ENCODE peak calls at places on chromosomes 3 and 15, in eight cellular contexts. F is activated T-cell treated with anti-CD3 and anti-CD28 coated beads for 24 hours; K is A549; X is stimulated activated CD4-positive, alpha-beta T cell treated with anti-CD3 and anti-CD28 coated beads, TNF-alpha, amount 100 ng/mL, for 4 hours; D is C1 segment of cervical spinal cord; Q is activated CD4-positive, alpha-beta T cell treated with anti-CD3 and anti-CD28 coated beads, Interleukin-2, amount 50 U/mL, for 48 hours; T is LHCN-M2; U is posterior cingulate gyrus. I is an unnamed sample.

GRCh38 chr3:170003881-170004356 is 33.9 kb upstream of the GPR160 start:
- DNase-seq in F (no peak), K (no peak), X (no peak), D (no peak), Q (no peak), T (no peak), U (no peak), I (no peak)

GRCh38 chr3:183490653-183491052 is 62.2 kb upstream of the MCF2L2 start:
- DNase-seq in F (no peak), K (no peak), X (no peak), D (no peak), Q (no peak), T (no peak), U (no peak), I (no peak)

GRCh38 chr15:68412218-68412617 is 19.7 kb downstream of the ITGA11 start:
- DNase-seq in F (no peak), K (no peak), X (no peak), D (no peak), Q (no peak), T (no peak), U (no peak), I (no peak)

GRCh38 chr3:124688580-124689454 is 41.4 kb upstream of the UMPS start:
- DNase-seq in F (peak), K (peak), X (peak), D (no peak), Q (peak), T (peak), U (peak), I (peak)

GRCh38 chr3:186277268-186277909 is 84.6 kb downstream of the DGKG start:
- DNase-seq in F (no peak), K (no peak), X (no peak), D (no peak), Q (no peak), T (peak), U (no peak), I (no peak)

GRCh38 chr3:23808525-23808924 is 2.8 kb downstream of the UBE2E1 start:
- DNase-seq in F (no peak), K (no peak), X (no peak), D (no peak), Q (no peak), T (no peak), U (no peak), I (no peak)

GRCh38 chr3:169179193-169180122 is 484.1 kb downstream of the MECOM start:
- DNase-seq in F (no peak), K (no peak), X (no peak), D (no peak), Q (no peak), T (no peak), U (no peak), I (no peak)

GRCh38 chr15:56640549-56640948 is 92.8 kb downstream of the ZNF280D start:
- DNase-seq in F (no peak), K (no peak), X (no peak), D (no peak), Q (no peak), T (no peak), U (no peak), I (no peak)

GRCh38 chr3:29683306-29683993 is 402.6 kb downstream of the RBMS3 start:
- DNase-seq in F (no peak), K (peak), X (no peak), D (no peak), Q (no peak), T (peak), U (no peak), I (no peak)

GRCh38 chr3:16432714-16433113 is 80.8 kb downstream of the RFTN1 start:
- DNase-seq in F (no peak), K (no peak), X (no peak), D (no peak), Q (no peak), T (no peak), U (no peak), I (no peak)

GRCh38 chr3:72766866-72767265 is 81.4 kb downstream of the SHQ1 start:
- DNase-seq in F (no peak), K (no peak), X (no peak), D (no peak), Q (no peak), T (no peak), U (no peak), I (no peak)

GRCh38 chr15:25775317-25775912 is 87.7 kb downstream of the ATP10A start:
- DNase-seq in F (no peak), K (peak), X (no peak), D (no peak), Q (no peak), T (peak), U (no peak), I (no peak)

GRCh38 chr3:153029350-153029749 is 132.7 kb upstream of the RAP2B start:
- DNase-seq in F (no peak), K (no peak), X (no peak), D (no peak), Q (no peak), T (peak), U (peak), I (no peak)

GRCh38 chr3:12901631-12902045 is 60.3 kb upstream of the RPL32 start:
- DNase-seq in F (no peak), K (no peak), X (no peak), D (no peak), Q (no peak), T (no peak), U (no peak), I (no peak)

GRCh38 chr15:39511915-39512260 is 69.0 kb upstream of the THBS1 start:
- DNase-seq in F (no peak), K (no peak), X (no peak), D (no peak), Q (no peak), T (peak), U (no peak), I (no peak)

GRCh38 chr3:42653560-42654330 is at the start of gene ZBTB47:
- DNase-seq in F (no peak), K (no peak), X (no peak), D (peak), Q (no peak), T (peak), U (no peak), I (no peak)

GRCh38 chr15:39315200-39315599 is 265.7 kb upstream of the THBS1 start:
- DNase-seq in F (no peak), K (no peak), X (no peak), D (no peak), Q (no peak), T (peak), U (no peak), I (no peak)

GRCh38 chr3:142064454-142064853 is 84.9 kb downstream of the TFDP2 start:
- DNase-seq in F (no peak), K (no peak), X (no peak), D (no peak), Q (no peak), T (no peak), U (no peak), I (no peak)

GRCh38 chr3:29183346-29184087 is 97.4 kb upstream of the RBMS3 start:
- DNase-seq in F (peak), K (no peak), X (no peak), D (no peak), Q (peak), T (peak), U (no peak), I (no peak)

GRCh38 chr3:158405507-158405906 is 165.5 kb upstream of the MLF1 start:
- DNase-seq in F (no peak), K (no peak), X (no peak), D (no peak), Q (no peak), T (no peak), U (no peak), I (no peak)

GRCh38 chr3:172067837-172068440 is 28.6 kb downstream of the FNDC3B start:
- DNase-seq in F (no peak), K (no peak), X (no peak), D (no peak), Q (no peak), T (no peak), U (no peak), I (no peak)

GRCh38 chr3:98021821-98022220 is 13.3 kb downstream of the GABRR3 start:
- DNase-seq in F (no peak), K (no peak), X (no peak), D (no peak), Q (no peak), T (peak), U (no peak), I (no peak)

GRCh38 chr15:100308222-100309007 is 33.4 kb downstream of the ADAMTS17 start:
- DNase-seq in F (no peak), K (no peak), X (no peak), D (no peak), Q (no peak), T (no peak), U (no peak), I (no peak)

GRCh38 chr3:13062647-13063046 is 10.6 kb downstream of the IQSEC1 start:
- DNase-seq in F (no peak), K (no peak), X (no peak), D (no peak), Q (no peak), T (no peak), U (no peak), I (no peak)

GRCh38 chr3:43132883-43133743 is 27.2 kb upstream of the POMGNT2 start:
- DNase-seq in F (no peak), K (no peak), X (no peak), D (no peak), Q (no peak), T (no peak), U (no peak), I (no peak)

GRCh38 chr3:140752499-140752898 is 74.6 kb downstream of the TRIM42 start:
- DNase-seq in F (no peak), K (no peak), X (no peak), D (no peak), Q (no peak), T (no peak), U (no peak), I (no peak)

GRCh38 chr3:101240719-101241118 is 79.7 kb downstream of the IMPG2 start:
- DNase-seq in F (no peak), K (no peak), X (no peak), D (no peak), Q (no peak), T (no peak), U (no peak), I (no peak)

GRCh38 chr3:134487406-134487805 is 1.5 kb downstream of the CEP63 start:
- DNase-seq in F (no peak), K (no peak), X (no peak), D (no peak), Q (no peak), T (no peak), U (no peak), I (no peak)

GRCh38 chr15:49331951-49332350 is 91.1 kb upstream of the FGF7 start:
- DNase-seq in F (no peak), K (no peak), X (no peak), D (no peak), Q (no peak), T (peak), U (no peak), I (no peak)

GRCh38 chr15:57921371-57921770 is 144.1 kb downstream of the ALDH1A2 start:
- DNase-seq in F (no peak), K (no peak), X (no peak), D (no peak), Q (no peak), T (peak), U (no peak), I (no peak)

GRCh38 chr15:94298359-94298758 is 67.0 kb downstream of the MCTP2 start:
- DNase-seq in F (no peak), K (no peak), X (no peak), D (no peak), Q (no peak), T (no peak), U (no peak), I (no peak)

GRCh38 chr3:128435058-128435457 is 31.6 kb downstream of the DNAJB8 start:
- DNase-seq in F (no peak), K (no peak), X (no peak), D (no peak), Q (no peak), T (no peak), U (no peak), I (no peak)

GRCh38 chr3:132187746-132188145 is 129.5 kb upstream of the ACP3 start:
- DNase-seq in F (no peak), K (no peak), X (no peak), D (no peak), Q (no peak), T (no peak), U (no peak), I (no peak)

GRCh38 chr3:37993067-37993809 is 2.7 kb downstream of the VILL start:
- DNase-seq in F (no peak), K (no peak), X (no peak), D (no peak), Q (no peak), T (no peak), U (no peak), I (no peak)

GRCh38 chr3:70974752-70975151 is 608.8 kb downstream of the FOXP1 start:
- DNase-seq in F (no peak), K (no peak), X (no peak), D (no peak), Q (no peak), T (no peak), U (no peak), I (no peak)

GRCh38 chr3:13217736-13218540 is 144.7 kb upstream of the IQSEC1 start:
- DNase-seq in F (no peak), K (peak), X (no peak), D (no peak), Q (no peak), T (peak), U (no peak), I (no peak)